ENCODE peak calls at places on chromosomes 5 and 9, in eight cellular contexts. K, C, P, U, V, M, R and L are unnamed samples.

GRCh38 chr5:170306381-170306790 is 8.8 kb upstream of the LCP2 start:
- DNase-seq in K (no peak), C (peak), P (no peak), U (no peak), V (peak), M (peak), R (peak), L (no peak)

GRCh38 chr5:24789631-24790354 is 145.0 kb upstream of the CDH10 start:
- DNase-seq in K (no peak), C (no peak), P (no peak), U (no peak), V (no peak), M (no peak), R (no peak), L (no peak)

GRCh38 chr5:170337055-170337454 is 39.5 kb upstream of the LCP2 start:
- DNase-seq in K (no peak), C (no peak), P (no peak), U (no peak), V (no peak), M (no peak), R (no peak), L (no peak)

GRCh38 chr5:73617510-73618279 is 8.3 kb upstream of the ARHGEF28 start:
- DNase-seq in K (no peak), C (no peak), P (no peak), U (no peak), V (no peak), M (no peak), R (no peak), L (no peak)

GRCh38 chr9:101381833-101382342 is 2.9 kb downstream of the BAAT start:
- DNase-seq in K (no peak), C (no peak), P (no peak), U (no peak), V (no peak), M (no peak), R (no peak), L (no peak)

GRCh38 chr5:142063878-142064331 is 44.7 kb upstream of the NDFIP1 start:
- DNase-seq in K (peak), C (no peak), P (no peak), U (peak), V (peak), M (peak), R (peak), L (no peak)

GRCh38 chr5:82421119-82421518 is 143.0 kb upstream of the RPS23 start:
- DNase-seq in K (no peak), C (peak), P (no peak), U (no peak), V (peak), M (no peak), R (no peak), L (no peak)

GRCh38 chr5:180914646-180915045 is 15.7 kb downstream of the BTNL8 start:
- DNase-seq in K (no peak), C (no peak), P (no peak), U (no peak), V (no peak), M (no peak), R (no peak), L (no peak)

GRCh38 chr5:81779125-81779934 is 28.4 kb upstream of the SSBP2 start:
- DNase-seq in K (peak), C (no peak), P (peak), U (peak), V (no peak), M (peak), R (peak), L (peak)

GRCh38 chr5:172705576-172706084 is 64.6 kb downstream of the NEURL1B start:
- DNase-seq in K (no peak), C (no peak), P (no peak), U (no peak), V (no peak), M (no peak), R (no peak), L (no peak)

GRCh38 chr9:110561826-110562225 is 17.7 kb downstream of the SVEP1 start:
- DNase-seq in K (no peak), C (no peak), P (no peak), U (no peak), V (no peak), M (no peak), R (no peak), L (no peak)

GRCh38 chr9:20012232-20012631 is 223.4 kb upstream of the SLC24A2 start:
- DNase-seq in K (no peak), C (no peak), P (no peak), U (no peak), V (no peak), M (no peak), R (no peak), L (no peak)

GRCh38 chr5:113081881-113082546 is 105.4 kb downstream of the DCP2 start:
- DNase-seq in K (no peak), C (no peak), P (no peak), U (no peak), V (peak), M (no peak), R (no peak), L (no peak)

GRCh38 chr9:137318976-137319375 is 16.9 kb upstream of the NRARP start:
- DNase-seq in K (no peak), C (peak), P (no peak), U (peak), V (no peak), M (peak), R (no peak), L (no peak)

GRCh38 chr5:13278148-13278547 is 666.3 kb downstream of the DNAH5 start:
- DNase-seq in K (no peak), C (no peak), P (no peak), U (no peak), V (no peak), M (no peak), R (no peak), L (no peak)
- TF ChIP-seq CTCF in K (no peak), C (peak), P (no peak), U (no peak), V (no peak), M (no peak), R (no peak), L (no peak)

GRCh38 chr5:177304392-177305119 is 957 bp downstream of the PRELID1 start:
- DNase-seq in K (no peak), C (peak), P (no peak), U (no peak), V (no peak), M (no peak), R (no peak), L (no peak)

GRCh38 chr5:177301503-177302165 is 1.9 kb downstream of the RAB24 start:
- DNase-seq in K (no peak), C (no peak), P (peak), U (peak), V (no peak), M (peak), R (no peak), L (no peak)

GRCh38 chr5:177302354-177303110 is 987 bp downstream of the RAB24 start:
- DNase-seq in K (no peak), C (peak), P (no peak), U (peak), V (no peak), M (no peak), R (no peak), L (no peak)

GRCh38 chr5:177303925-177304391 is 359 bp downstream of the PRELID1 start:
- DNase-seq in K (no peak), C (no peak), P (no peak), U (no peak), V (no peak), M (no peak), R (no peak), L (no peak)

GRCh38 chr5:177303121-177303924 is at the start of the genes PRELID1 and RAB24:
- DNase-seq in K (peak), C (peak), P (peak), U (peak), V (no peak), M (peak), R (peak), L (peak)
- TF ChIP-seq CTCF in K (peak), C (peak), P (no peak), U (peak), V (no peak), M (peak), R (no peak), L (no peak)

DNA sequence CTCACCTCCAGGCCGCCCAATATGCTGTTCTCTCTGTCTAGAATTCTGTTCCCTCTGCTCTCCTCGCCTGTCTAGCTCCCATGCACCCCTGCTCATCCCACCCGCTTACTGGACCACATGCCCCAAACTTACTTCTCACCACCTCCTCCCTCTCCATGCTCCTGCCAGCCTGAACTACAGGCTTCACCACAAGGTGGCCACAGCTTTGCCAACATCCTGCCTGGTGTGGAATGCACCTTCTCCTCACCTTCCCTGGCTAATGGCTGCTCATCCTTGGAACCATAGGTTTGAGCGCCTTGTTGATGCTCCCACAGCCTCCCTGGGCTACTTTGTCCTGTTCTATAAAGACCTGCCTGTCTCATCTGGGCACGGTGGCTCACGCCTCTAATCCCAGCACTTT is 9.6 kb downstream of the LAMC3 start:
- DNase-seq in K (no peak), C (peak), P (no peak), U (no peak), V (no peak), M (no peak), R (no peak), L (no peak)
- TF ChIP-seq CTCF in K (no peak), C (no peak), P (no peak), U (no peak), V (no peak), M (no peak), R (no peak), L (no peak)

GRCh38 chr5:64384761-64385160 is 121.1 kb upstream of the RGS7BP start:
- DNase-seq in K (no peak), C (no peak), P (no peak), U (no peak), V (no peak), M (no peak), R (no peak), L (no peak)
- TF ChIP-seq CTCF in K (no peak), C (peak), P (no peak), U (no peak), V (no peak), M (no peak), R (no peak), L (no peak)

GRCh38 chr5:30325795-30326194 is 867.7 kb upstream of the CDH6 start:
- DNase-seq in K (no peak), C (no peak), P (no peak), U (no peak), V (no peak), M (no peak), R (no peak), L (no peak)

GRCh38 chr5:30324083-30324482 is 869.4 kb upstream of the CDH6 start:
- DNase-seq in K (no peak), C (no peak), P (no peak), U (no peak), V (no peak), M (no peak), R (no peak), L (no peak)
- TF ChIP-seq CTCF in K (no peak), C (no peak), P (no peak), U (no peak), V (no peak), M (no peak), R (no peak), L (no peak)

GRCh38 chr9:115254217-115254616 is 136.3 kb upstream of the TNC start:
- DNase-seq in K (no peak), C (no peak), P (no peak), U (no peak), V (no peak), M (no peak), R (no peak), L (no peak)

GRCh38 chr9:115254781-115255180 is 136.8 kb upstream of the TNC start:
- DNase-seq in K (no peak), C (no peak), P (no peak), U (no peak), V (no peak), M (no peak), R (no peak), L (no peak)

GRCh38 chr9:115250646-115251045 is 132.7 kb upstream of the TNC start:
- DNase-seq in K (no peak), C (no peak), P (peak), U (no peak), V (peak), M (no peak), R (no peak), L (no peak)
- TF ChIP-seq CTCF in K (no peak), C (no peak), P (no peak), U (no peak), V (no peak), M (no peak), R (no peak), L (no peak)

GRCh38 chr5:154479944-154480750 is 2.1 kb upstream of the HAND1 start:
- DNase-seq in K (no peak), C (no peak), P (no peak), U (no peak), V (no peak), M (no peak), R (no peak), L (no peak)
- TF ChIP-seq CTCF in K (no peak), C (no peak), P (no peak), U (no peak), V (no peak), M (no peak), R (no peak), L (no peak)

DNA sequence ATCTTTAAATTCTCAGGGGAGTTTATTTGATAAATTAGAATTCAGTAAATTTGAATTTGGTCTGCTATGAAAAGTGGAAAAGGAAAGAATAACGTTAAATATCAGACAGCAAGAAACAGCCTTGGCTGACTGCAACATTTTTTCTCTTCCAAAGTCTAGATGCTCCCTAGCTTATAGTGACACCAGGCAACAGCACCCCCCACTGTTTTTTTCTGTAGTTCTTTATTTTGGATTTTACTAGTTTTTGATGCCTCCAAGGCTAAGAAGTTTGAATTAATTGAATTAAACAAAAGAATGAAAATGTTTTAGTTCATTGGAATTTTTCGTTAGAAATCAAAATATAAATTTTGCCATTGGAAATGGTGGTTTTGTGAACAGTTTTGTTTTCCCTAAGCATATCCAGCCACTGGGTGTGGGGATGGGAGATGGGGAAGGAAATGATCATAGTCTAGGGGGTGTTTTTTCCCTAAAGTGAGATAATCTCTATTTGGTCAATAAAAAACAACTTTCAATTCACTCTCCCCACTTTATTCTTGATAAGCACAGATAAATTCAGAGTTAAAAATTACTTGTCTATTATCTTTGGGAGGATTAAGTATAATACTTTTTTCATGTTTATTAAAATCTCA is 199.3 kb upstream of the CD180 start:
- DNase-seq in K (no peak), C (no peak), P (no peak), U (no peak), V (no peak), M (no peak), R (no peak), L (no peak)
- TF ChIP-seq CTCF in K (no peak), C (no peak), P (no peak), U (no peak), V (no peak), M (no peak), R (peak), L (no peak)

GRCh38 chr9:131530930-131531832 is at the start of gene UCK1:
- DNase-seq in K (peak), C (peak), P (peak), U (peak), V (peak), M (peak), R (peak), L (peak)
- TF ChIP-seq CTCF in K (no peak), C (peak), P (no peak), U (no peak), V (no peak), M (peak), R (no peak), L (no peak)